ENCODE peak calls at places on chromosomes 2 and 18, in seven cellular contexts. S is heart right ventricle, B is AG04450, P is psoas muscle, M is heart left ventricle, C is dorsolateral prefrontal cortex, Z is K562. G is an unnamed sample.
A peak's percentile ranks its signal among the peaks of the same experiment; 100 is the strongest.

GRCh38 chr18:49168970-49169619 is 218.3 kb upstream of the SMAD7 start:
- DNase-seq in S (no peak), M (no peak), P (no peak), B (no peak), Z (no peak), C (no peak), G (no peak)

GRCh38 chr2:73969356-73969755 is 15.4 kb upstream of the TET3 start:
- DNase-seq in B (no peak), M (no peak), Z (no peak), S (no peak), C (no peak), P (no peak), G (no peak)

GRCh38 chr2:31967790-31968189 is 43.0 kb downstream of the MEMO1 start:
- DNase-seq in B (no peak), P (no peak), Z (no peak), C (no peak), M (no peak), S (no peak), G (peak; percentile 9)

GRCh38 chr2:62432407-62432806 is 73.6 kb downstream of the TMEM17 start:
- DNase-seq in S (no peak), Z (no peak), C (no peak), B (no peak), P (no peak), M (no peak), G (no peak)

GRCh38 chr2:9207641-9208301 is 1.2 kb downstream of the ASAP2 start:
- DNase-seq in M (no peak), C (no peak), S (no peak), B (no peak), Z (peak; percentile 36), P (no peak), G (no peak)

GRCh38 chr2:184597571-184597980 is 753 bp upstream of the ZNF804A start:
- DNase-seq in P (peak; percentile 38), B (no peak), M (no peak), C (peak; percentile 22), Z (no peak), S (no peak), G (no peak)

GRCh38 chr18:22469061-22469689 is 51.5 kb upstream of the CTAGE1 start:
- DNase-seq in Z (no peak), P (no peak), M (no peak), C (no peak), S (no peak), B (no peak), G (no peak)

GRCh38 chr2:37469126-37469525 is 124.7 kb downstream of the QPCT start:
- DNase-seq in B (no peak), C (no peak), M (no peak), P (no peak), Z (no peak), S (no peak), G (no peak)

GRCh38 chr2:148674063-148675020 is 29.8 kb downstream of the EPC2 start:
- DNase-seq in C (no peak), P (no peak), S (no peak), M (no peak), B (peak; percentile 38), Z (peak; percentile 68), G (no peak)

GRCh38 chr2:15092691-15093090 is 460.2 kb downstream of the LRATD1 start:
- DNase-seq in C (no peak), B (no peak), P (no peak), Z (no peak), M (no peak), S (no peak), G (peak; percentile 26)

GRCh38 chr2:154844513-154844912 is 146.0 kb downstream of the KCNJ3 start:
- DNase-seq in S (no peak), B (no peak), M (no peak), C (no peak), Z (no peak), P (no peak), G (no peak)

GRCh38 chr2:241702405-241703127 is 727 bp downstream of the ING5 start:
- DNase-seq in Z (peak; percentile 89), M (peak; percentile 87), P (peak; percentile 93), B (peak; percentile 52), S (peak; percentile 76), C (peak; percentile 77), G (no peak)

GRCh38 chr2:228681426-228681825 is 499.9 kb upstream of the SPHKAP start:
- DNase-seq in M (no peak), C (no peak), S (no peak), B (no peak), Z (no peak), P (no peak), G (no peak)

GRCh38 chr2:40353236-40353635 is 98.7 kb downstream of the SLC8A1 start:
- DNase-seq in S (no peak), M (peak; percentile 26), C (no peak), P (peak; percentile 52), Z (no peak), B (no peak), G (no peak)

GRCh38 chr2:9693138-9693520 is 62.3 kb upstream of the YWHAQ start:
- DNase-seq in C (no peak), S (peak; percentile 75), P (peak; percentile 92), Z (no peak), B (no peak), M (peak; percentile 86), G (no peak)

DNA sequence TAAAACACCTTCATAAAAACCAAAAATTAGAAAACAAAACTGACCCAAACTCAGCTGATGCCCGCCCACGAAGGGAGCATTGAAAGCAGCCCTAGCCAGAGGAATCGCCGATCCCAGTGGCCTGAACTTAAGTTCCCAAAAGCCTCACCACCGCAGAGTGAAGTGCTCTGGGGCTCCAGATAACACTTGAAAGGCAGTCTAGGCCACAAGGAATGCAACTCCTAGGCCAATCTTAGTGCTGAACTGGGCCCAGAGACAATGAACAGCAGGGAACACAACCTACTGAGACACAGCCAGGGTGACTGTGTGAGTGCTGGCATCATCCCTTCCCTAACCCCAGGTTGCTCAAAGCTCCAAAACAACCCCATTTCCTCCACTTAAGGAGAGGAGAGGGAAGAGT is 59.6 kb upstream of the CHN1 start:
- DNase-seq in S (no peak), M (no peak), P (no peak), Z (peak; percentile 21), C (no peak), B (no peak), G (no peak)
- H3K4me3 ChIP-seq in S (no peak overlapping the region), M (no peak overlapping the region), P (no peak overlapping the region), Z (no peak overlapping the region), C (no peak overlapping the region), B (no peak overlapping the region), G (no peak overlapping the region)

GRCh38 chr18:58896734-58897508 is 32.2 kb downstream of the ZNF532 start:
- DNase-seq in S (no peak), M (no peak), Z (no peak), C (no peak), B (no peak), P (no peak), G (no peak)
- TF ChIP-seq CTCF in S (no peak), M (no peak), Z (no peak), C (no peak), B (no peak), P (no peak), G (no peak)

GRCh38 chr2:176111891-176112374 is 4.6 kb upstream of the HOXD10 start:
- DNase-seq in Z (no peak), C (no peak), S (no peak), B (no peak), M (no peak), P (no peak), G (no peak)

GRCh38 chr2:176109226-176109954 is 2.3 kb downstream of the HOXD11 start:
- DNase-seq in Z (no peak), P (no peak), B (no peak), S (no peak), M (no peak), C (no peak), G (no peak)

GRCh38 chr2:176112375-176113302 is 3.9 kb upstream of the HOXD10 start:
- DNase-seq in B (no peak), C (no peak), M (no peak), S (no peak), P (no peak), Z (no peak), G (no peak)

GRCh38 chr2:176109955-176110345 is 2.9 kb downstream of the HOXD11 start:
- DNase-seq in M (no peak), P (no peak), S (no peak), C (no peak), Z (no peak), B (no peak), G (no peak)

DNA sequence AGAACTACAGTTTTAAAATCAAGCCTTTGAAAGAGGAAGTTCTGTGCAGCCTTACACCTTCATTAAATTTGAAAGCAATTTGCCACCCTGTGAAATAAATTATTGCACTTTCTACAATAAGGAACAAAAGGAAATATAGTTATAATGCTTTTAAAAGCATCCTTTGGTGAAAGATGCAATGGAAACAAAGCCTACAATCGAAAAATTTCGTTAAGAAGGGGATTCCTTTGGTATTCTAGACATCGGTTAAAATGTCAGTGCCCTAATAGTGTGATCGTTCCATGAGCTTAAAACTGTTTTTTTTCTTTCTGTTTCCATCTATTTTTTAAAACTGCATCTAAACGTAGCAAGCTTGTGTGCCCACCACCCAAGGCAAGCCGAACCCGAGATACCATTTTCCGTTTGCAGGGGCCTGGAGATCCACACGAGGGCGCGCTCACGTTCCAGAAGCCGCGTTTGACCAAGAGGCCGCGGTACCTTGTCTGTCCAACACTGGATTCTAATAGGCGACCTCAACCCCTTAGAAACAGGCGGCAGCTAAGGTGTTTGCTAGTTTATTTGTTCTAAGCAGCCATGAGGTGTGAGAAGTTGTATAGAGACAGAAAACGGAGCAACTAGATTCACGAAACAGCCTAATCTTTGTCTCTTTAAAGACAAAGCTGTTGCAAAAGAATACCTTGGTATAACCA is 4.0 kb downstream of the HOXD11 start:
- DNase-seq in Z (peak; percentile 70), P (no peak), B (no peak), S (no peak), M (no peak), C (no peak), G (no peak)
- H3K4me3 ChIP-seq in Z (no peak overlapping the region), P (no peak overlapping the region), B (no peak overlapping the region), S (no peak overlapping the region), M (no peak overlapping the region), C (no peak overlapping the region), G (no peak overlapping the region)

GRCh38 chr18:64777561-64777960 is 628.7 kb upstream of the LINC00305 start:
- DNase-seq in B (no peak), M (no peak), C (no peak), P (no peak), S (no peak), Z (no peak), G (no peak)
- TF ChIP-seq CTCF in B (no peak), M (no peak), C (no peak), P (no peak), S (no peak), Z (no peak), G (no peak)

G was measured in AG04449.